ENCODE peak calls at places on chromosomes 7 and 10, in eight cellular contexts. K, R, X, O, S, J, D and F are unnamed samples.

GRCh38 chr10:32112055-32112454 is 55.8 kb upstream of the KIF5B start:
- DNase-seq in D (no peak), O (no peak), R (no peak), X (peak; percentile 1), K (no peak), S (no peak), J (peak; percentile 6), F (no peak)

GRCh38 chr10:104123397-104123796 is 1.4 kb downstream of the SFR1 start:
- DNase-seq in R (no peak), X (no peak), O (no peak), K (no peak), S (no peak), D (no peak), J (no peak), F (no peak)

GRCh38 chr7:80630611-80631010 is 7.8 kb upstream of the CD36 start:
- DNase-seq in J (no peak), S (no peak), R (no peak), O (no peak), K (no peak), X (no peak), D (no peak), F (no peak)

GRCh38 chr7:63899691-63900393 is 98.8 kb upstream of the ZNF722 start:
- DNase-seq in O (peak; percentile 89), X (no peak), S (peak; percentile 81), R (no peak), J (no peak), D (peak; percentile 60), K (no peak), F (peak; percentile 92)

GRCh38 chr7:143351060-143351459 is 11.5 kb downstream of the FAM131B start:
- DNase-seq in D (no peak), O (no peak), S (no peak), J (no peak), R (no peak), X (no peak), K (no peak), F (no peak)

GRCh38 chr7:131040467-131040932 is 287.2 kb upstream of the MKLN1 start:
- DNase-seq in R (peak; percentile 74), D (peak; percentile 35), K (no peak), J (peak; percentile 73), X (peak; percentile 48), S (peak; percentile 69), O (peak; percentile 53), F (no peak)

GRCh38 chr10:12238821-12239220 is 42.8 kb downstream of the CDC123 start:
- DNase-seq in D (no peak), K (no peak), S (no peak), J (no peak), O (no peak), R (no peak), X (no peak), F (no peak)

GRCh38 chr10:31947144-31947926 is 18.7 kb upstream of the ARHGAP12 start:
- DNase-seq in S (peak; percentile 52), X (peak; percentile 88), J (peak; percentile 79), D (no peak), K (no peak), R (no peak), O (no peak), F (no peak)

GRCh38 chr10:131743190-131744151 is 157.3 kb upstream of the PPP2R2D start:
- DNase-seq in S (no peak), J (no peak), K (no peak), O (no peak), D (no peak), X (no peak), R (no peak), F (peak; percentile 13)

DNA sequence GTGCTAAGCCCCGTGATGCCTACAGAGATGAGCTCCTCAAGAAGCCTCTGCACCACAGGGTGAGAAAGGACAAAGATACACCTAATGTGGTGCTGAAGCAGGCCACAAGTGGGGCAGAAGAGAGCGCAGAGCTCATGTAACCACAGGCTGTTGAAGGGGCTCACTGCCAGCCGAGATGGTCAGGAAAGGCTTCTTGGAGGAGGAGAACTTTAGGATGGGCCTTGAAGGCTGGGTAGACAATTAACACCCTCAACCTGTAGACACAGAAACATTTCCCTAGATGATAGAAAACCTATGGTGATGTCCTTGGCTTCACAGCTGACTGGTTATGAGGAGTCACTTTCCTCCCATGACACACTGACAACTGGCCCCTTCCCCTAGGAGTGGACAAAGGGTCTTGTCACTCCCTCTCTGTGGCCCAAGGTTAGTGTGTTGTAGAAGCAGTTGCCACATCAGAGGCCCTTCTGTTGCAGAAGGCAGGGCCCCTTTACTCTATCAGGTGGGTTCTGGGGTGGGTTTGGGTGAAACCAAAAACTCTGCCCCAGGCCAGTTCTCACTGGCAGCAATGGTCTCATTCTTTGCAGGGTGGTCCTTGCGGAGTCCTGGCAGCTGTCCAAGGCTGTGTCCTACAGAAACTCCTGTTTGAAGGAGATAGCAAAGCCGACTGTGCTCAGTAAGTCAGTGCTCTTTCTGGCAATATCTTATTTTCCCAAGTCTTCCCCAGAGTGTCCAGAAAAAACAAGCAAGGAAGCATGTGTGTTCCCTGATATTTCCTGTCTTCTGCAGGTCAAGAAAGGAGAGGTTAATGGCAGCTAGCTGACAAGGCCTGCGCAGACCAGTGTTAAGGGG is 69.2 kb downstream of the MINDY4 start:
- DNase-seq in O (no peak), S (no peak), J (no peak), D (no peak), K (peak; percentile 74), R (no peak), X (no peak), F (no peak)
- H3K27ac ChIP-seq in O (peak overlapping the region; percentile 8), S (no peak overlapping the region), J (no peak overlapping the region), D (peak overlapping the region; percentile 69), K (no peak overlapping the region), R (no peak overlapping the region), X (no peak overlapping the region), F (no peak overlapping the region)

DNA sequence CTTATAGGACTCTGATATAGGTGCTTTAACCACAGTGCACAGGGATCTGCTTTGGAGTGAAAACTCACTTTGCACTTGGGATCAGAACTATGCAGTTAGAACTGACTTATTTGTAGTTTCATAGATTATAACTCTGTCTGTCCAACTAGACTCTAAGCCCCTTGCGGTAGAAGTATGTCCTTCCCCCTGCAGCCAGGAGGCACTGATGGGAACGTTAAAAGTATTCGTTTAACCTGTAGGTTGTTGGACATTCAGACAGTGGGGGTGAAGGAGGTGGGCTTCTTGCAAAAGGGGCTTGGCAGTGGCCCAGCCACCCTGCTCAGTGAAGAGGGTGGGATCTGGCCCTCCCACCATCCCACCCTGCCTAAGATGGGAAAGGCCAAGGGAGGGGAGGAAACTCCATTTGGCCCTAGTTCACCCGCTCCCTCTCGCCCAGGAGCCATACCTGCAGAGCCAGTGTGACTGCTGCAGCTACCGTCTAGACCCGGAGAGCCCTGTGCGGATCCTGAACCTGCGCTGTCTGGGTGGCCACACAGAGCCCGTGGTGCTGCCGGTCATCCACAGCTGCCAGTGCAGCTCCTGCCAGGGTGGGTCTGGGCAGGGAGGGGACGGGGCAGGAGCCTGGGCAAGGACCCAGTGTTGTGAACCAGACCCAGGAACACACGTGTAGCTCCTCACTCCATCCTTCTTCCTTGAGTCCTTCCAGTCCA is 5.7 kb upstream of the ZNF862 start:
- DNase-seq in X (no peak), J (no peak), O (no peak), K (no peak), R (no peak), D (no peak), S (no peak), F (peak; percentile 35)
- TF ChIP-seq CTCF in X (no peak), J (peak; percentile 33), O (no peak), K (no peak), R (no peak), D (no peak), S (no peak), F (no peak)

DNA sequence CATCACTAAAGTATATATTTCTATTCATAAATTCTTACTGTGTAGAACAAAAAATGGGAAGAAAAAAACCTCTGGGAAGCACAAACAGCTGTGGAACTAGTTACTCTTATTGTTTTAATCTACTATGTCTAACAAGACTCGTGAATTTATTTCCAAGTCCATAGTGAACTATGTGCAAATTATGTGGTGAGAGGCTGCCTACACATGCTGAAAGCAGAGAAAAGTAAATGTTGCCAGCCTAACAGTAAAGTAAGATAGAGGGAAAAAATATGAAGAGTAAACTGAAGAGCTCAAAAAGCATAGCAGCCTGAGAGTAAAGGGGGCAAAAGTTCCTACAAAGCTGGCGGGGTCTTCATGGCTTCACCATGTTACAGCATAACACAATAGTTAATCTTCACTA is 3.0 kb downstream of the GDI2 start:
- DNase-seq in O (no peak), S (no peak), X (no peak), K (no peak), D (no peak), R (no peak), J (no peak), F (no peak)
- H3K4me3 ChIP-seq in O (no peak overlapping the region), S (no peak overlapping the region), X (peak overlapping the region; percentile 92), K (no peak overlapping the region), D (no peak overlapping the region), R (no peak overlapping the region), J (no peak overlapping the region), F (peak overlapping the region; percentile 95)

GRCh38 chr10:6297522-6297921 is 94.8 kb downstream of the PFKFB3 start:
- DNase-seq in D (no peak), J (no peak), K (no peak), X (no peak), R (no peak), O (no peak), S (no peak), F (no peak)

GRCh38 chr10:6299234-6299633 is 96.5 kb downstream of the PFKFB3 start:
- DNase-seq in J (peak; percentile 91), R (peak; percentile 32), K (peak; percentile 98), D (no peak), X (no peak), O (no peak), S (no peak), F (no peak)

GRCh38 chr10:6298428-6298827 is 95.7 kb downstream of the PFKFB3 start:
- DNase-seq in R (no peak), X (no peak), J (no peak), S (no peak), K (no peak), O (no peak), D (no peak), F (no peak)

GRCh38 chr10:6297951-6298381 is 95.2 kb downstream of the PFKFB3 start:
- DNase-seq in J (no peak), K (no peak), D (no peak), R (no peak), S (no peak), X (no peak), O (no peak), F (no peak)

DNA sequence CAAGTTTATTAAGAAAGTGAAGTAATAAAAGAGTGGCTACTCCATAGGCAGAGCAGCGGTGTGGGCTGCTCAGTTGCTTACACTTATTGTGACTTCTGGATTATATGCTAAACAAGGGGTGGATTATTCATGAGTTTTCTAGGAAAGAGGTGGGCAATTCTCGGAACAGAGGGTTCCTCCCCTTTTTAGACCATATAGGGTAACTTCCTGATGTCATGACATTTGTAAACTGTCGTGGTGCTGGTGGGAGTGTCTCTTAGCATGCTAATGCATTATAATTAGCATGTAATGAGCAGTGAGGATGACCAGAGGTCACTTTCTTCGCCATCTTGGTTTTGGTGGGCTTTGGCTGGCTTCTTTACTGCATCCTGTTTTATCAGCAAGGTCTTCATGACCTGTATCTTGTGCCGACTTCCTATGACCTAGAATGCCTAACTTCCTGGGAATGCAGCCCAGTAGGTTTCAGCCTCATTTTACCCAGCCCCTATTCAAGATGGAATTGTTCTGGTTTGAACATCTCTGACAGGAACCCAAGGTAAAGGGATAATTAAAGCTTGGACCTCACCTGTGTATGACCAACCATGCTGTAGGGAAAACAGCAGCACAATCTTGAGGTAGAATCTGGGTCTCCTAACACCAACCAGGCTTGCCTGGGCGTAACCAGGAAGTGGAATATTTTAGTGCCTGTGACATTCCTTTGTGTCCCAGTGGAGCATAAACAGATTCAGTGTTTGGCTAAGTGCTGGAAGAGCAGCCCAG is 93.9 kb downstream of the PFKFB3 start:
- DNase-seq in R (no peak), J (no peak), X (no peak), S (no peak), O (no peak), D (no peak), K (no peak), F (no peak)
- H3K27ac ChIP-seq in R (no peak overlapping the region), J (peak overlapping the region; percentile 3), X (no peak overlapping the region), S (no peak overlapping the region), O (no peak overlapping the region), D (no peak overlapping the region), K (no peak overlapping the region), F (no peak overlapping the region)

GRCh38 chr7:44797329-44798258 is 1.1 kb downstream of the PPIA start:
- DNase-seq in D (peak; percentile 82), K (no peak), S (peak; percentile 88), R (peak; percentile 69), J (peak; percentile 64), X (peak; percentile 65), O (peak; percentile 92), F (peak; percentile 92)
- TF ChIP-seq CTCF in D (peak; percentile 48), K (peak; percentile 15), S (no peak), R (no peak), J (peak; percentile 40), X (peak; percentile 48), O (peak; percentile 34), F (peak; percentile 20)